ENCODE peak calls at places on chromosomes 2 and 18, in six cellular contexts. H is NCI-H1092, R is A172, P is C1 segment of cervical spinal cord, X is DMS 273 treated with DMSO at 0.1 percent for 48 hours, Z is amygdala. C is an unnamed sample.

GRCh38 chr2:17518212-17519154 is at the start of gene RAD51AP2:
- DNase-seq in X (no peak), P (no peak), H (no peak), R (peak; percentile 85), Z (peak; percentile 52), C (peak; percentile 49)

GRCh38 chr2:127608061-127609011 is 37.6 kb upstream of the GPR17 start:
- DNase-seq in P (no peak), X (no peak), Z (no peak), R (no peak), H (no peak), C (no peak)

GRCh38 chr2:170930132-170931109 is 1.4 kb downstream of the GORASP2 start:
- DNase-seq in X (peak; percentile 34), Z (no peak), P (no peak), H (peak; percentile 3), R (peak; percentile 41), C (no peak)

GRCh38 chr18:50862401-50862800 is 16.5 kb upstream of the ME2 start:
- DNase-seq in X (no peak), R (no peak), H (no peak), Z (no peak), P (no peak), C (no peak)

GRCh38 chr2:105919826-105920225 is 175.1 kb downstream of the NCK2 start:
- DNase-seq in P (no peak), X (no peak), R (peak; percentile 21), H (no peak), Z (no peak), C (peak; percentile 27)

GRCh38 chr2:85414761-85415498 is 3.6 kb upstream of the SH2D6 start:
- DNase-seq in P (no peak), H (no peak), X (no peak), Z (no peak), R (peak; percentile 56), C (no peak)

GRCh38 chr2:71925268-71926097 is 222.2 kb downstream of the CYP26B1 start:
- DNase-seq in H (no peak), P (no peak), X (no peak), Z (no peak), R (peak; percentile 77), C (no peak)

GRCh38 chr2:134522856-134523460 is 195.8 kb downstream of the TMEM163 start:
- DNase-seq in R (no peak), Z (no peak), H (peak; percentile 73), P (no peak), X (peak; percentile 98), C (no peak)

GRCh38 chr2:43937269-43937820 is 58.4 kb downstream of the LRPPRC start:
- DNase-seq in X (no peak), H (no peak), P (no peak), R (no peak), Z (no peak), C (no peak)

GRCh38 chr2:202035089-202035940 is 1.7 kb downstream of the FZD7 start:
- DNase-seq in X (no peak), R (no peak), Z (no peak), P (no peak), H (no peak), C (peak; percentile 77)

GRCh38 chr18:36127866-36128845 is 984 bp downstream of the SLC39A6 start:
- DNase-seq in R (peak; percentile 28), Z (no peak), P (no peak), H (no peak), X (no peak), C (peak; percentile 31)

GRCh38 chr18:67194886-67195285 is 321.6 kb downstream of the DSEL start:
- DNase-seq in H (peak; percentile 21), P (no peak), Z (no peak), R (no peak), X (no peak), C (no peak)

C was measured in fibroblast of gingiva.